ENCODE peak calls at places on chromosome 21, in eight cellular contexts. One of them, this sample, is unnamed.

GRCh38 chr21:36697473-36698159 is 1.3 kb upstream of the SIM2 start:
- DNase-seq in ovary: no peak
- DNase-seq in right lobe of liver: no peak
- DNase-seq in suprapubic skin: no peak
- DNase-seq in stomach: no peak
- DNase-seq in transverse colon: no peak
- DNase-seq in A549: no peak
- DNase-seq in heart left ventricle: no peak
- DNase-seq in this sample: no peak

GRCh38 chr21:44300262-44300959 is 558 bp downstream of the PFKL start:
- DNase-seq in ovary: peak
- DNase-seq in right lobe of liver: peak
- DNase-seq in suprapubic skin: peak
- DNase-seq in stomach: peak
- DNase-seq in transverse colon: peak
- DNase-seq in A549: peak
- DNase-seq in heart left ventricle: peak
- DNase-seq in this sample: peak

GRCh38 chr21:42784896-42785451 is 94.4 kb downstream of the WDR4 start:
- DNase-seq in ovary: no peak
- DNase-seq in right lobe of liver: no peak
- DNase-seq in suprapubic skin: no peak
- DNase-seq in stomach: no peak
- DNase-seq in transverse colon: no peak
- DNase-seq in A549: no peak
- DNase-seq in heart left ventricle: no peak
- DNase-seq in this sample: no peak

GRCh38 chr21:29378814-29379213 is 80.1 kb downstream of the BACH1 start:
- DNase-seq in ovary: no peak
- DNase-seq in right lobe of liver: no peak
- DNase-seq in suprapubic skin: no peak
- DNase-seq in stomach: peak
- DNase-seq in transverse colon: no peak
- DNase-seq in A549: no peak
- DNase-seq in heart left ventricle: no peak
- DNase-seq in this sample: no peak

GRCh38 chr21:32135401-32136363 is 143.2 kb downstream of the MIS18A start:
- DNase-seq in ovary: no peak
- DNase-seq in right lobe of liver: no peak
- DNase-seq in suprapubic skin: no peak
- DNase-seq in stomach: no peak
- DNase-seq in transverse colon: no peak
- DNase-seq in A549: no peak
- DNase-seq in heart left ventricle: no peak
- DNase-seq in this sample: no peak

GRCh38 chr21:44874497-44875331 is 1.2 kb upstream of the PTTG1IP start:
- DNase-seq in ovary: peak
- DNase-seq in right lobe of liver: peak
- DNase-seq in suprapubic skin: peak
- DNase-seq in stomach: peak
- DNase-seq in transverse colon: peak
- DNase-seq in A549: no peak
- DNase-seq in heart left ventricle: peak
- DNase-seq in this sample: peak

GRCh38 chr21:41369915-41370839 is 8.3 kb downstream of the MX2 start:
- DNase-seq in ovary: no peak
- DNase-seq in right lobe of liver: no peak
- DNase-seq in suprapubic skin: no peak
- DNase-seq in stomach: peak
- DNase-seq in transverse colon: no peak
- DNase-seq in A549: no peak
- DNase-seq in heart left ventricle: no peak
- DNase-seq in this sample: no peak

GRCh38 chr21:44602474-44602871 is 2.1 kb downstream of the KRTAP10-7 start:
- DNase-seq in ovary: no peak
- DNase-seq in right lobe of liver: no peak
- DNase-seq in suprapubic skin: no peak
- DNase-seq in stomach: no peak
- DNase-seq in transverse colon: no peak
- DNase-seq in A549: no peak
- DNase-seq in heart left ventricle: no peak
- DNase-seq in this sample: no peak

GRCh38 chr21:31564439-31564838 is 95.1 kb upstream of the SOD1 start:
- DNase-seq in ovary: no peak
- DNase-seq in right lobe of liver: no peak
- DNase-seq in suprapubic skin: no peak
- DNase-seq in stomach: no peak
- DNase-seq in transverse colon: no peak
- DNase-seq in A549: no peak
- DNase-seq in heart left ventricle: no peak
- DNase-seq in this sample: no peak

GRCh38 chr21:25938673-25939395 is 204.1 kb downstream of the GABPA start:
- DNase-seq in ovary: no peak
- DNase-seq in right lobe of liver: no peak
- DNase-seq in suprapubic skin: no peak
- DNase-seq in stomach: peak
- DNase-seq in transverse colon: no peak
- DNase-seq in A549: no peak
- DNase-seq in heart left ventricle: no peak
- DNase-seq in this sample: no peak

GRCh38 chr21:32186843-32187242 is 92.0 kb downstream of the MIS18A start:
- DNase-seq in ovary: no peak
- DNase-seq in right lobe of liver: no peak
- DNase-seq in suprapubic skin: no peak
- DNase-seq in stomach: no peak
- DNase-seq in transverse colon: no peak
- DNase-seq in A549: no peak
- DNase-seq in heart left ventricle: no peak
- DNase-seq in this sample: no peak

GRCh38 chr21:46004168-46004861 is 22.7 kb downstream of the COL6A1 start:
- DNase-seq in ovary: peak
- DNase-seq in right lobe of liver: no peak
- DNase-seq in suprapubic skin: no peak
- DNase-seq in stomach: peak
- DNase-seq in transverse colon: no peak
- DNase-seq in A549: no peak
- DNase-seq in heart left ventricle: peak
- DNase-seq in this sample: peak

GRCh38 chr21:42680429-42680828 is 27.0 kb downstream of the PDE9A start:
- DNase-seq in ovary: no peak
- DNase-seq in right lobe of liver: no peak
- DNase-seq in suprapubic skin: no peak
- DNase-seq in stomach: no peak
- DNase-seq in transverse colon: no peak
- DNase-seq in A549: no peak
- DNase-seq in heart left ventricle: no peak
- DNase-seq in this sample: no peak

DNA sequence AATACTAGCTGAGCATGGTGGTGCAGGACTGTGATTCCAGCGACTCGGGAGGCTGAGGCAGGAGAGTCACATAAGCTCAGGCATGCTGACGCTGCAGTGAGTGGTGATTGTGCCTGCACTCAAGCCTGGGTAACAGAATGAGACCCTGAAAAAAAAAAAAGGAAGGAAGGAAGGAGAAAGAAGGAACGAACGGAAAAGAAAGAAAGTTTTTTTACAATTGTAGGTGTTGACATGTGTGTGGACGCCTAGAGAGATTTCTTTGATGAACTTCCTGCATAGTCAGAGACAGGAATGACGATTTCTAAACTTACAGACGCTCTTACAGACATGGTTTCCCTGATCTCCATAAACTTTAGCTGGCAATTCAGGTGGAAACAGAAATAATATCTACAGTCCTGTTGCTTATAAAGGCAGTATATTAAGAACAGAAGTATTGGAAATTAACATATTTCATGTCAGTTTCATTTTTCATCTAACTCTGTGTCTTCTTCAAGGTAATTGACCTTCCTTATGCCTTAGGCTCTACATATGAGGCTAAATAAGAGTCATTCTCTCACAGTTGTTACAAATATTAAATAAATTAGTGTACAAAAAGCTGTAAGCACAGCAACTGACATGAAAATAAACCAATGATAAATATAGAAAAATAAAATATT is 4.1 kb downstream of the SAMSN1 start:
- DNase-seq in ovary: no peak
- DNase-seq in right lobe of liver: no peak
- DNase-seq in suprapubic skin: no peak
- DNase-seq in stomach: no peak
- DNase-seq in transverse colon: no peak
- DNase-seq in A549: no peak
- DNase-seq in heart left ventricle: no peak
- DNase-seq in this sample: no peak
- TF ChIP-seq POLR2A in ovary: no peak
- TF ChIP-seq POLR2A in right lobe of liver: no peak
- TF ChIP-seq POLR2A in suprapubic skin: no peak
- TF ChIP-seq POLR2A in stomach: no peak
- TF ChIP-seq POLR2A in transverse colon: peak
- TF ChIP-seq POLR2A in A549: no peak
- TF ChIP-seq POLR2A in heart left ventricle: no peak
- TF ChIP-seq POLR2A in this sample: no peak

GRCh38 chr21:34614693-34615486 is at the start of gene RCAN1:
- DNase-seq in ovary: peak
- DNase-seq in right lobe of liver: peak
- DNase-seq in suprapubic skin: peak
- DNase-seq in stomach: peak
- DNase-seq in transverse colon: peak
- DNase-seq in A549: peak
- DNase-seq in heart left ventricle: peak
- DNase-seq in this sample: peak
- TF ChIP-seq POLR2A in ovary: no peak
- TF ChIP-seq POLR2A in right lobe of liver: peak
- TF ChIP-seq POLR2A in suprapubic skin: peak
- TF ChIP-seq POLR2A in stomach: no peak
- TF ChIP-seq POLR2A in transverse colon: no peak
- TF ChIP-seq POLR2A in A549: no peak
- TF ChIP-seq POLR2A in heart left ventricle: no peak
- TF ChIP-seq POLR2A in this sample: peak

GRCh38 chr21:14270631-14271030 is 54.7 kb downstream of the RBM11 start:
- DNase-seq in ovary: no peak
- DNase-seq in right lobe of liver: no peak
- DNase-seq in suprapubic skin: no peak
- DNase-seq in stomach: no peak
- DNase-seq in transverse colon: peak
- DNase-seq in A549: no peak
- DNase-seq in heart left ventricle: no peak
- DNase-seq in this sample: no peak

GRCh38 chr21:14275806-14276205 is 59.8 kb downstream of the RBM11 start:
- DNase-seq in ovary: no peak
- DNase-seq in right lobe of liver: no peak
- DNase-seq in suprapubic skin: no peak
- DNase-seq in stomach: no peak
- DNase-seq in transverse colon: no peak
- DNase-seq in A549: no peak
- DNase-seq in heart left ventricle: no peak
- DNase-seq in this sample: no peak

GRCh38 chr21:14271053-14271452 is 55.1 kb downstream of the RBM11 start:
- DNase-seq in ovary: no peak
- DNase-seq in right lobe of liver: no peak
- DNase-seq in suprapubic skin: no peak
- DNase-seq in stomach: no peak
- DNase-seq in transverse colon: no peak
- DNase-seq in A549: no peak
- DNase-seq in heart left ventricle: no peak
- DNase-seq in this sample: no peak

DNA sequence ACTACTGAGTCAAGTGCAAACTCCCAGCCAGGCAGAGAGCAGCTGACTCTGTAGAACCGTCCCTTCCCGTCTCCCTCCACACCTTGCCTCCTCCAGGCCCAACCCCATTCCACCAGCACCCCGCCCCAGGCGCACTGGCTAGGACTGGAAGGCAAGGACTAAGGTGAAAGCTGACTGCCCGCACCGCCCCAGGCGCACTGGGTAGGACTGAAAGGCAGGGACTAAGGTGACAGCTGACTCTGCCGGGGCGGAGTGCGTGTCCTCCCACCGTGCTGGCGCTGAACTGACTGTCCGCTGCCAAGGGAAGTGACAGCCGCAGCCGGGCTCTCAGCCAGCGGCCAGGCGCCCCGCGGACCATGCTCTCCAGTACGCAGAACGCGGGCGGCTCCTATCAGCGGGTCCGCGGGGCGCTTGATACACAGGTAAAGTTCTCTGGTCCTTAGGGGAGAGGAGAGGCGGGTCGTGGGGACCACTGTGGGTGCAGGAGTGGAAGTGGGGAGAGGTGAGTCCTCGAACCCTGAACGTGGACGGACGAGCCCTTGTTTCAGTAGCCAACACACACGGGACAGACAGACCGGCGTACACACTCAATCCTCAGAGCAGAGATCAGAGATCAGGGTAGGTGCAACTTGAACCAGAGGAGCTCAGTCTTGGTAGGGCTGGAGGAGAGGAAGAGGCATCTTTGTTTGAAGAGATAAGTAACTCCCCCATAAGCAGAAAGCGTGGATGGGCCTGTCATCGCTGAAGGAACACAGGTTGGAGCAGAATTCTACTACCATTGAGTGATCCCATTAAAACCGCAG is 58.0 kb downstream of the RBM11 start:
- DNase-seq in ovary: no peak
- DNase-seq in right lobe of liver: peak
- DNase-seq in suprapubic skin: peak
- DNase-seq in stomach: peak
- DNase-seq in transverse colon: peak
- DNase-seq in A549: no peak
- DNase-seq in heart left ventricle: peak
- DNase-seq in this sample: peak
- TF ChIP-seq POLR2A in ovary: no peak
- TF ChIP-seq POLR2A in right lobe of liver: no peak
- TF ChIP-seq POLR2A in suprapubic skin: no peak
- TF ChIP-seq POLR2A in stomach: no peak
- TF ChIP-seq POLR2A in transverse colon: peak
- TF ChIP-seq POLR2A in A549: no peak
- TF ChIP-seq POLR2A in heart left ventricle: no peak
- TF ChIP-seq POLR2A in this sample: no peak

GRCh38 chr21:33642896-33643657 is 776 bp downstream of the ITSN1 start:
- DNase-seq in ovary: peak
- DNase-seq in right lobe of liver: peak
- DNase-seq in suprapubic skin: peak
- DNase-seq in stomach: peak
- DNase-seq in transverse colon: peak
- DNase-seq in A549: peak
- DNase-seq in heart left ventricle: peak
- DNase-seq in this sample: peak

GRCh38 chr21:33643658-33644311 is 1.5 kb downstream of the ITSN1 start:
- DNase-seq in ovary: no peak
- DNase-seq in right lobe of liver: no peak
- DNase-seq in suprapubic skin: no peak
- DNase-seq in stomach: no peak
- DNase-seq in transverse colon: no peak
- DNase-seq in A549: no peak
- DNase-seq in heart left ventricle: no peak
- DNase-seq in this sample: no peak

GRCh38 chr21:33640697-33641338 is 723 bp downstream of the CRYZL1 start:
- DNase-seq in ovary: no peak
- DNase-seq in right lobe of liver: no peak
- DNase-seq in suprapubic skin: no peak
- DNase-seq in stomach: no peak
- DNase-seq in transverse colon: peak
- DNase-seq in A549: peak
- DNase-seq in heart left ventricle: no peak
- DNase-seq in this sample: peak

GRCh38 chr21:33641339-33642026 is at the start of gene CRYZL1:
- DNase-seq in ovary: peak
- DNase-seq in right lobe of liver: peak
- DNase-seq in suprapubic skin: peak
- DNase-seq in stomach: peak
- DNase-seq in transverse colon: peak
- DNase-seq in A549: peak
- DNase-seq in heart left ventricle: peak
- DNase-seq in this sample: peak

GRCh38 chr21:33642027-33642895 is at the start of gene ITSN1:
- DNase-seq in ovary: peak
- DNase-seq in right lobe of liver: peak
- DNase-seq in suprapubic skin: peak
- DNase-seq in stomach: peak
- DNase-seq in transverse colon: peak
- DNase-seq in A549: peak
- DNase-seq in heart left ventricle: peak
- DNase-seq in this sample: peak
- TF ChIP-seq POLR2A in ovary: peak
- TF ChIP-seq POLR2A in right lobe of liver: peak
- TF ChIP-seq POLR2A in suprapubic skin: peak
- TF ChIP-seq POLR2A in stomach: peak
- TF ChIP-seq POLR2A in transverse colon: peak
- TF ChIP-seq POLR2A in A549: peak
- TF ChIP-seq POLR2A in heart left ventricle: peak
- TF ChIP-seq POLR2A in this sample: peak